ENCODE peak calls at places on chromosomes 3 and 15, in eight cellular contexts. W is heart right ventricle; V is activated naive CD4-positive, alpha-beta T cell treated with anti-CD3 and anti-CD28 coated beads, Interleukin-2, amount 50 U/mL, for 72 hours; S is ELR; E is AG20443; J is activated CD8-positive, alpha-beta memory T cell treated with anti-CD3 and anti-CD28 coated beads for 24 hours; D is mucosa of gallbladder; A is sciatic nerve. U is an unnamed sample.

GRCh38 chr3:190182418-190183043 is 61.8 kb upstream of the P3H2 start:
- DNase-seq in A (no peak), S (peak), W (no peak), V (no peak), J (no peak), E (no peak), D (no peak), U (peak)

GRCh38 chr3:171936231-171936841 is 93.2 kb downstream of the TMEM212 start:
- DNase-seq in D (peak), W (no peak), J (no peak), A (no peak), V (no peak), S (peak), E (peak), U (peak)

GRCh38 chr15:48149858-48150257 is 28.2 kb downstream of the MYEF2 start:
- DNase-seq in A (no peak), J (no peak), V (no peak), W (no peak), D (no peak), S (peak), E (peak), U (peak)

GRCh38 chr3:158104346-158105020 is 1.7 kb downstream of the SHOX2 start:
- DNase-seq in D (no peak), S (no peak), V (no peak), A (no peak), W (no peak), E (no peak), J (no peak), U (no peak)

GRCh38 chr3:142027713-142028112 is 121.6 kb downstream of the TFDP2 start:
- DNase-seq in E (peak), A (no peak), W (no peak), S (peak), D (no peak), J (no peak), V (no peak), U (peak)

GRCh38 chr3:186095584-186096061 is 13.3 kb downstream of the ETV5 start:
- DNase-seq in E (no peak), J (no peak), D (peak), A (no peak), S (no peak), V (no peak), W (no peak), U (no peak)

GRCh38 chr3:124995460-124995994 is 60.3 kb downstream of the HEG1 start:
- DNase-seq in J (peak), D (peak), S (peak), E (peak), W (peak), A (peak), V (peak), U (peak)

GRCh38 chr15:41980654-41981323 is 8.4 kb upstream of the EHD4 start:
- DNase-seq in W (peak), A (peak), D (peak), J (peak), S (no peak), E (no peak), V (no peak), U (no peak)

GRCh38 chr15:95556866-95557225 is 773.7 kb upstream of the NR2F2 start:
- DNase-seq in A (peak), J (no peak), E (no peak), V (no peak), D (no peak), S (no peak), W (peak), U (no peak)

GRCh38 chr3:149767720-149768119 is 15.4 kb upstream of the COMMD2 start:
- DNase-seq in V (no peak), W (no peak), S (no peak), E (no peak), A (no peak), D (no peak), J (no peak), U (no peak)

GRCh38 chr3:114449271-114450007 is 155.6 kb downstream of the TIGIT start:
- DNase-seq in D (no peak), W (no peak), V (no peak), J (no peak), S (no peak), E (no peak), A (no peak), U (peak)

GRCh38 chr3:123028233-123028828 is 768 bp upstream of the SEMA5B start:
- DNase-seq in D (peak), S (peak), A (peak), V (peak), W (peak), J (peak), E (peak), U (peak)

GRCh38 chr3:72336114-72336651 is 512.1 kb downstream of the SHQ1 start:
- DNase-seq in A (no peak), J (no peak), W (no peak), S (no peak), E (no peak), D (no peak), V (no peak), U (no peak)

GRCh38 chr3:57919987-57920386 is 88.2 kb upstream of the FLNB start:
- DNase-seq in S (no peak), A (no peak), D (no peak), E (no peak), W (no peak), J (no peak), V (no peak), U (no peak)

GRCh38 chr15:64138542-64138941 is 13.0 kb upstream of the SNX22 start:
- DNase-seq in J (no peak), A (no peak), S (no peak), E (no peak), D (no peak), W (no peak), V (no peak), U (no peak)

GRCh38 chr15:48040166-48040817 is 80.5 kb upstream of the SLC24A5 start:
- DNase-seq in J (no peak), A (no peak), S (peak), W (no peak), V (no peak), E (no peak), D (no peak), U (peak)

GRCh38 chr3:43286886-43287301 is 554 bp downstream of the SNRK start:
- DNase-seq in D (no peak), S (peak), J (no peak), V (peak), E (no peak), W (no peak), A (no peak), U (peak)

GRCh38 chr15:58352026-58352929 is 79.5 kb upstream of the LIPC start:
- DNase-seq in D (no peak), S (no peak), W (no peak), J (no peak), A (no peak), V (no peak), E (no peak), U (no peak)

GRCh38 chr3:53254810-53255359 is 937 bp downstream of the TKT start:
- DNase-seq in D (peak), A (peak), W (peak), E (peak), S (peak), J (peak), V (peak), U (peak)

GRCh38 chr15:75179773-75180140 is 21.9 kb upstream of the C15orf39 start:
- DNase-seq in J (no peak), W (no peak), V (no peak), D (no peak), S (no peak), A (no peak), E (no peak), U (no peak)

GRCh38 chr15:89576417-89576773 is 1.1 kb downstream of the TICRR start:
- DNase-seq in E (no peak), D (no peak), J (no peak), V (no peak), A (no peak), W (no peak), S (peak), U (peak)